ENCODE peak calls at places on chromosomes 3 and 15, in four cellular contexts. W is HCT116, L is astrocyte, B is osteoblast. Q is an unnamed sample.

GRCh38 chr3:141191097-141191749 is 40.4 kb upstream of the PXYLP1 start:
- DNase-seq in W (no peak), L (no peak), B (no peak), Q (peak; percentile 56)

GRCh38 chr15:95016511-95017219 is 785.3 kb downstream of the MCTP2 start:
- DNase-seq in W (no peak), L (no peak), B (no peak), Q (peak; percentile 46)

GRCh38 chr3:172140499-172141391 is 101.4 kb downstream of the FNDC3B start:
- DNase-seq in W (no peak), L (peak; percentile 99), B (peak; percentile 71), Q (peak; percentile 90)

GRCh38 chr3:151113342-151113741 is 27.9 kb downstream of the MED12L start:
- DNase-seq in W (no peak), L (no peak), B (no peak), Q (no peak)

GRCh38 chr3:5390221-5390620 is 202.7 kb downstream of the EDEM1 start:
- DNase-seq in W (no peak), L (no peak), B (no peak), Q (no peak)

GRCh38 chr3:143103633-143104032 is 15.9 kb upstream of the CHST2 start:
- DNase-seq in W (no peak), L (no peak), B (no peak), Q (no peak)

GRCh38 chr3:184766555-184767261 is 45.3 kb upstream of the VPS8 start:
- DNase-seq in W (no peak), L (no peak), B (peak; percentile 39), Q (no peak)

GRCh38 chr15:60507596-60508424 is 28.9 kb upstream of the ICE2 start:
- DNase-seq in W (peak; percentile 54), L (peak; percentile 45), B (peak; percentile 50), Q (peak; percentile 74)

GRCh38 chr3:113136071-113136470 is 75.3 kb upstream of the BOC start:
- DNase-seq in W (peak; percentile 16), L (no peak), B (no peak), Q (peak; percentile 68)

GRCh38 chr15:88604381-88604951 is 16.7 kb upstream of the AEN start:
- DNase-seq in W (no peak), L (no peak), B (no peak), Q (no peak)

GRCh38 chr15:41205315-41205714 is 25.2 kb downstream of the EXD1 start:
- DNase-seq in W (no peak), L (no peak), B (no peak), Q (peak; percentile 28)

GRCh38 chr3:130644600-130645232 is 101.9 kb downstream of the PIK3R4 start:
- DNase-seq in W (no peak), L (no peak), B (no peak), Q (peak; percentile 3)

GRCh38 chr3:72068621-72069020 is 283.7 kb upstream of the PROK2 start:
- DNase-seq in W (no peak), L (no peak), B (no peak), Q (peak; percentile 13)

GRCh38 chr3:117844676-117845075 is 1135.1 kb downstream of the TUSC7 start:
- DNase-seq in W (no peak), L (peak; percentile 45), B (no peak), Q (peak; percentile 63)

GRCh38 chr3:14457999-14458398 is 55.6 kb downstream of the SLC6A6 start:
- DNase-seq in W (no peak), L (no peak), B (peak; percentile 49), Q (no peak)
- H2AFZ ChIP-seq in W (no peak overlapping the region), L (no peak overlapping the region), B (no peak overlapping the region), Q (no peak overlapping the region)

GRCh38 chr15:62079594-62079993 is 12.8 kb downstream of the C2CD4A start:
- DNase-seq in W (no peak), L (no peak), B (no peak), Q (no peak)

GRCh38 chr15:62071711-62072308 is 5.0 kb downstream of the C2CD4A start:
- DNase-seq in W (no peak), L (no peak), B (peak; percentile 87), Q (peak; percentile 66)

GRCh38 chr15:62075595-62076279 is 9.0 kb downstream of the C2CD4A start:
- DNase-seq in W (no peak), L (peak; percentile 43), B (no peak), Q (peak; percentile 45)
- H2AFZ ChIP-seq in W (no peak overlapping the region), L (no peak overlapping the region), B (no peak overlapping the region), Q (no peak overlapping the region)

GRCh38 chr3:31555204-31555603 is 22.5 kb downstream of the STT3B start:
- DNase-seq in W (no peak), L (no peak), B (no peak), Q (no peak)
- H2AFZ ChIP-seq in W (no peak overlapping the region), L (no peak overlapping the region), B (no peak overlapping the region), Q (no peak overlapping the region)

DNA sequence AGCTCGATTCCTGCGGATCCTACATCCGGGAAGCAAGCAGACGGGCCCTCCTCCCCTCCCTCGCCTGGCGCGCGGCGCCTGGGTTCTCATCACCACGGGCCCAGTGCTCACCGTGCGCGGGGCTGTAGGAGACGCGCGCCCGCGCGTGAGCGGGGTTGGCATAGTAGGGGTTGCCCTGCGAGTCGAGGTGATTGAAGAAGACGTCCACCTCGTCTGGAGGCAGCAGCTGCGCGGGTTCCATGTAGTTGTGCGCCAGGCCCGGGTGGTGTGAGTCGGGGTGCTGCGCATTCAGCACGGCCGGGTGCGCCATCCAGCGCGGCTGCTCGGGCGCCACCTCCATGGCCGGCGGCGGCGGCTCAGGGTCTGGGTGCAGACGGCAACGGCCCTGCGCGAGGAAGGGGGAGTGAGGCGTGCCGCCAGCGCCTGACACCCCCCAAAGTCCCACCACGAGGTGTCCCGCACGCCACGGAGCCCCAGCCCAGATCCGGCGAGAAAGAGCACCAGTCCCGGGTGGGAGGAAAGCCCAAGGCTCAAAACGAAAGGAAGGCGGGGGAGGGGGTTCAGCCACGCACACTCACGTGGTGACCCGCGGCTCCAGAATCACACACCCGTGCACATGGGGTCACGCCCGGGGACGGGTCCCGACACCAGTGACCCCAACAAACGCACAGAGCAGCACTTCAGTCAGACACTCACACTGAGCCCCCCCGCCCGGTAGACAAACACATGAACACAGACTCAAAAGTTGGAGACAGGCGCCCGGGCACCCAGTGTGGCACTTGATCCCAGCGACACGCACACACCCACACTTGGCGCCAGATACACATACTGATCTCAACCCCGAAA is 6.1 kb downstream of the GATA2 start:
- DNase-seq in W (no peak), L (no peak), B (peak; percentile 92), Q (peak; percentile 83)
- H2AFZ ChIP-seq in W (no peak overlapping the region), L (peak overlapping the region; percentile 45), B (peak overlapping the region; percentile 74), Q (peak overlapping the region; percentile 75)

Q was measured in GM23248.